ENCODE peak calls at places on chromosomes 4 and X, in eight cellular contexts. U is substantia nigra, H is ascending aorta, I is brain microvascular endothelial cell, P is tibial artery, J is Panc1, E is AG04450, A is H9. Y is an unnamed sample.

GRCh38 chrX:39904816-39905474 is 192.8 kb downstream of the BCOR start:
- DNase-seq in U (no peak), H (no peak), I (no peak), P (no peak), J (no peak), E (no peak), A (no peak), Y (no peak)

GRCh38 chrX:39577976-39578962 is 519.5 kb downstream of the BCOR start:
- DNase-seq in U (no peak), H (no peak), I (no peak), P (peak), J (no peak), E (no peak), A (no peak), Y (no peak)

GRCh38 chr4:1569461-1570151 is 114.5 kb downstream of the FAM53A start:
- DNase-seq in U (no peak), H (no peak), I (no peak), P (no peak), J (no peak), E (no peak), A (no peak), Y (no peak)

GRCh38 chr4:55032179-55032578 is 93.2 kb downstream of the KDR start:
- DNase-seq in U (no peak), H (no peak), I (no peak), P (no peak), J (no peak), E (no peak), A (no peak), Y (no peak)

GRCh38 chr4:156751486-156751885 is 220.1 kb downstream of the PDGFC start:
- DNase-seq in U (no peak), H (no peak), I (peak), P (no peak), J (no peak), E (no peak), A (no peak), Y (no peak)

GRCh38 chr4:138037716-138038115 is 204.4 kb downstream of the SLC7A11 start:
- DNase-seq in U (no peak), H (no peak), I (no peak), P (no peak), J (no peak), E (peak), A (no peak), Y (no peak)

GRCh38 chrX:3697701-3698279 is 15.7 kb downstream of the PRKX start:
- DNase-seq in U (peak), H (peak), I (peak), P (peak), J (no peak), E (no peak), A (no peak), Y (no peak)

GRCh38 chr4:109125084-109125483 is 177.4 kb downstream of the COL25A1 start:
- DNase-seq in U (no peak), H (no peak), I (no peak), P (no peak), J (no peak), E (no peak), A (no peak), Y (no peak)

GRCh38 chrX:42491145-42491907 is 286.6 kb downstream of the PPP1R2C start:
- DNase-seq in U (no peak), H (no peak), I (no peak), P (no peak), J (no peak), E (no peak), A (no peak), Y (no peak)

GRCh38 chr4:163556169-163556568 is 61.7 kb downstream of the TMA16 start:
- DNase-seq in U (no peak), H (no peak), I (no peak), P (no peak), J (no peak), E (no peak), A (no peak), Y (no peak)

GRCh38 chr4:185149392-185149791 is 6.3 kb downstream of the SLC25A4 start:
- DNase-seq in U (no peak), H (no peak), I (no peak), P (no peak), J (no peak), E (no peak), A (no peak), Y (no peak)

GRCh38 chrX:153931151-153931550 is 3.7 kb downstream of the NAA10 start:
- DNase-seq in U (no peak), H (no peak), I (no peak), P (no peak), J (no peak), E (no peak), A (no peak), Y (no peak)

GRCh38 chrX:9362529-9362928 is 102.3 kb upstream of the TBL1X start:
- DNase-seq in U (no peak), H (no peak), I (no peak), P (no peak), J (no peak), E (no peak), A (no peak), Y (no peak)

GRCh38 chr4:186781032-186781917 is 57.6 kb upstream of the FAT1 start:
- DNase-seq in U (no peak), H (no peak), I (peak), P (no peak), J (no peak), E (peak), A (no peak), Y (no peak)

GRCh38 chr4:87884976-87885574 is 52.3 kb downstream of the MEPE start:
- DNase-seq in U (no peak), H (no peak), I (no peak), P (no peak), J (no peak), E (no peak), A (no peak), Y (no peak)

GRCh38 chr4:148857973-148858534 is 415.8 kb upstream of the NR3C2 start:
- DNase-seq in U (no peak), H (no peak), I (no peak), P (no peak), J (no peak), E (no peak), A (no peak), Y (no peak)

GRCh38 chrX:88135735-88136134 is 611.3 kb upstream of the CPXCR1 start:
- DNase-seq in U (no peak), H (no peak), I (no peak), P (no peak), J (no peak), E (no peak), A (no peak), Y (no peak)

GRCh38 chr4:52643846-52644245 is 15.3 kb downstream of the USP46 start:
- DNase-seq in U (peak), H (peak), I (peak), P (peak), J (no peak), E (peak), A (no peak), Y (peak)

GRCh38 chr4:63921561-63921960 is 487.7 kb downstream of the TECRL start:
- DNase-seq in U (no peak), H (no peak), I (no peak), P (no peak), J (no peak), E (no peak), A (no peak), Y (no peak)

GRCh38 chr4:15234585-15235126 is 193.2 kb upstream of the C1QTNF7 start:
- DNase-seq in U (no peak), H (no peak), I (peak), P (no peak), J (no peak), E (peak), A (no peak), Y (no peak)

GRCh38 chr4:74258949-74259348 is 49.3 kb upstream of the EPGN start:
- DNase-seq in U (no peak), H (no peak), I (peak), P (peak), J (no peak), E (no peak), A (no peak), Y (no peak)

GRCh38 chr4:189838821-189839497 is 101.7 kb upstream of the FRG1 start:
- DNase-seq in U (no peak), H (no peak), I (no peak), P (no peak), J (no peak), E (no peak), A (no peak), Y (no peak)

GRCh38 chr4:140858897-140859296 is 102.7 kb upstream of the TBC1D9 start:
- DNase-seq in U (no peak), H (no peak), I (peak), P (no peak), J (no peak), E (no peak), A (no peak), Y (no peak)

GRCh38 chr4:92251711-92252110 is 52.1 kb upstream of the GRID2 start:
- DNase-seq in U (no peak), H (no peak), I (no peak), P (no peak), J (no peak), E (no peak), A (no peak), Y (no peak)

GRCh38 chr4:78569291-78569821 is 17.8 kb downstream of the ANXA3 start:
- DNase-seq in U (no peak), H (no peak), I (peak), P (no peak), J (no peak), E (peak), A (no peak), Y (no peak)

GRCh38 chr4:123352240-123352945 is 44.2 kb upstream of the SPRY1 start:
- DNase-seq in U (no peak), H (no peak), I (no peak), P (no peak), J (no peak), E (no peak), A (no peak), Y (no peak)

GRCh38 chr4:119726505-119726904 is 97.9 kb upstream of the PDE5A start:
- DNase-seq in U (no peak), H (no peak), I (no peak), P (no peak), J (no peak), E (no peak), A (no peak), Y (no peak)
- H3K27ac ChIP-seq in U (no peak), H (peak), I (no peak), P (peak), J (peak), E (peak), A (no peak), Y (no peak)

GRCh38 chrX:55480390-55481062 is 9.1 kb downstream of the USP51 start:
- DNase-seq in U (no peak), H (no peak), I (no peak), P (no peak), J (no peak), E (no peak), A (no peak), Y (no peak)
- H3K27ac ChIP-seq in U (no peak), H (no peak), I (no peak), P (no peak), J (no peak), E (no peak), A (no peak), Y (no peak)

DNA sequence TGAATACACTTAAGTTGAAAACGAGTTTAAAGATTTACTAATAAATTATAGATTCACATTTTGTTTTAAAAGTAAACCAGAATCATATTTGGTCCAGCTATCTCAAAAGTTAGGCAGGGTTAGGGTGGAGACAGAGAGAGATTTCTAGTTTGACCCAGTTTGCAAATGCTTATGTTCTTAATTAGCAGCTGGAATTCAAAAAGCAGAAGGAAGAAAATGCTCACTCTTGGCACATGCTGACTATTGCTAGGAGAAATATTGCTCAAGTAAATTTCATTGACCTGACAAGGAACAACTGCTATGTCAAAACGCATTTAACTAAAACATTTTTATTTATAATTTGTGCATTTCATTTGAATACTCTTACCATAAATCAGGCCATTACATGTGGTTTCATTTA is 131.9 kb downstream of the GLRA3 start:
- DNase-seq in U (no peak), H (no peak), I (no peak), P (no peak), J (no peak), E (no peak), A (no peak), Y (no peak)
- H3K27ac ChIP-seq in U (no peak), H (no peak), I (no peak), P (no peak), J (no peak), E (no peak), A (no peak), Y (no peak)

GRCh38 chr4:119728185-119728584 is 99.6 kb upstream of the PDE5A start:
- DNase-seq in U (no peak), H (no peak), I (no peak), P (no peak), J (no peak), E (no peak), A (no peak), Y (no peak)
- H3K27ac ChIP-seq in U (no peak), H (peak), I (no peak), P (peak), J (peak), E (no peak), A (no peak), Y (no peak)

GRCh38 chr4:99918656-99919055 is 24.4 kb upstream of the LAMTOR3 start:
- DNase-seq in U (no peak), H (no peak), I (no peak), P (no peak), J (no peak), E (no peak), A (no peak), Y (no peak)
- H3K27ac ChIP-seq in U (no peak), H (no peak), I (no peak), P (no peak), J (no peak), E (peak), A (no peak), Y (no peak)